ENCODE peak calls at places on chromosomes 5 and 9, in seven cellular contexts. F is left cardiac atrium; G is HCT116; I is brain microvascular endothelial cell; L is AG08396; R is MM.1S; H is activated CD8-positive, alpha-beta memory T cell treated with anti-CD3 and anti-CD28 coated beads for 48 hours. O is an unnamed sample.

GRCh38 chr5:159096555-159097460 is 2.9 kb downstream of the EBF1 start:
- DNase-seq in F (no peak), G (no peak), I (no peak), L (no peak), R (no peak), H (no peak), O (no peak)

GRCh38 chr9:93207326-93207814 is 23.4 kb downstream of the WNK2 start:
- DNase-seq in F (peak; percentile 48), G (no peak), I (peak; percentile 25), L (peak; percentile 62), R (no peak), H (no peak), O (peak; percentile 35)

GRCh38 chr5:95892784-95893354 is 68.8 kb downstream of the ELL2 start:
- DNase-seq in F (no peak), G (peak; percentile 16), I (peak; percentile 53), L (no peak), R (peak; percentile 62), H (no peak), O (no peak)

GRCh38 chr5:139814704-139815280 is 19.2 kb downstream of the PSD2 start:
- DNase-seq in F (peak; percentile 10), G (no peak), I (no peak), L (no peak), R (no peak), H (no peak), O (no peak)

GRCh38 chr5:83718195-83718825 is 2.3 kb downstream of the HAPLN1 start:
- DNase-seq in F (no peak), G (peak; percentile 59), I (peak; percentile 62), L (peak; percentile 70), R (peak; percentile 69), H (no peak), O (peak; percentile 59)

GRCh38 chr9:114124138-114124537 is 25.0 kb upstream of the KIF12 start:
- DNase-seq in F (no peak), G (no peak), I (no peak), L (no peak), R (no peak), H (no peak), O (no peak)

GRCh38 chr9:35335164-35335563 is 154.7 kb upstream of the RUSC2 start:
- DNase-seq in F (no peak), G (no peak), I (no peak), L (no peak), R (no peak), H (no peak), O (peak; percentile 47)

GRCh38 chr5:68961762-68962161 is 132.1 kb upstream of the SLC30A5 start:
- DNase-seq in F (no peak), G (no peak), I (no peak), L (no peak), R (no peak), H (no peak), O (no peak)

GRCh38 chr5:96881511-96882115 is 5.3 kb downstream of the ERAP2 start:
- DNase-seq in F (no peak), G (no peak), I (peak; percentile 92), L (peak; percentile 20), R (no peak), H (no peak), O (no peak)